ENCODE peak calls at places on chromosomes 6 and 20, in nine cellular contexts. X, G, W, P, F, S, N, Y and T are unnamed samples. For H3K4me1, the result is how much of the 10 kb centered on the place peaks cover.

GRCh38 chr6:16725145-16725864 is 36.0 kb downstream of the ATXN1 start:
- DNase-seq in X (no peak), G (no peak), W (no peak), P (peak), F (no peak), S (no peak), N (no peak), Y (peak), T (no peak)

GRCh38 chr20:21106171-21106694 is at the start of gene LINC00237:
- DNase-seq in X (peak), G (no peak), W (no peak), P (no peak), F (no peak), S (no peak), N (no peak), Y (no peak), T (no peak)

GRCh38 chr6:118903134-118903533 is 9.2 kb downstream of the ASF1A start:
- DNase-seq in X (no peak), G (no peak), W (no peak), P (no peak), F (no peak), S (no peak), N (no peak), Y (no peak), T (peak)

GRCh38 chr20:23311932-23312331 is 38.7 kb upstream of the NXT1 start:
- DNase-seq in X (no peak), G (no peak), W (no peak), P (no peak), F (no peak), S (no peak), N (no peak), Y (no peak), T (no peak)

GRCh38 chr20:33875534-33876026 is 64.4 kb downstream of the CHMP4B start:
- DNase-seq in X (no peak), G (no peak), W (no peak), P (no peak), F (no peak), S (no peak), N (no peak), Y (no peak), T (no peak)

GRCh38 chr6:38287487-38287886 is 352.2 kb downstream of the BTBD9 start:
- DNase-seq in X (no peak), G (no peak), W (no peak), P (no peak), F (no peak), S (no peak), N (no peak), Y (no peak), T (no peak)

GRCh38 chr6:20348091-20348490 is 53.6 kb upstream of the E2F3 start:
- DNase-seq in X (no peak), G (no peak), W (no peak), P (no peak), F (no peak), S (no peak), N (no peak), Y (no peak), T (no peak)

GRCh38 chr6:53466257-53466656 is 78.6 kb downstream of the GCLC start:
- DNase-seq in X (no peak), G (peak), W (no peak), P (peak), F (no peak), S (no peak), N (no peak), Y (no peak), T (no peak)

GRCh38 chr6:1346101-1346500 is 34.2 kb downstream of the FOXQ1 start:
- DNase-seq in X (no peak), G (no peak), W (no peak), P (peak), F (no peak), S (no peak), N (no peak), Y (no peak), T (no peak)

GRCh38 chr6:101776919-101777350 is 383.4 kb downstream of the GRIK2 start:
- DNase-seq in X (no peak), G (no peak), W (no peak), P (no peak), F (no peak), S (no peak), N (no peak), Y (no peak), T (no peak)

GRCh38 chr6:107532707-107533106 is 42.8 kb downstream of the SOBP start:
- DNase-seq in X (no peak), G (no peak), W (peak), P (no peak), F (no peak), S (no peak), N (no peak), Y (no peak), T (no peak)

GRCh38 chr6:124669713-124670480 is 292.3 kb upstream of the RNF217 start:
- DNase-seq in X (no peak), G (no peak), W (no peak), P (no peak), F (no peak), S (no peak), N (no peak), Y (no peak), T (no peak)

GRCh38 chr20:38729767-38730166 is 5.5 kb downstream of the SLC32A1 start:
- DNase-seq in X (peak), G (no peak), W (no peak), P (no peak), F (no peak), S (no peak), N (no peak), Y (no peak), T (no peak)

GRCh38 chr6:129317931-129318820 is 391.8 kb downstream of the ARHGAP18 start:
- DNase-seq in X (peak), G (peak), W (no peak), P (peak), F (no peak), S (no peak), N (no peak), Y (no peak), T (peak)

GRCh38 chr6:102075539-102075938 is 682.0 kb downstream of the GRIK2 start:
- DNase-seq in X (no peak), G (no peak), W (no peak), P (peak), F (no peak), S (no peak), N (no peak), Y (no peak), T (no peak)

GRCh38 chr6:112013051-112013450 is 40.9 kb upstream of the CCN6 start:
- DNase-seq in X (no peak), G (no peak), W (no peak), P (peak), F (no peak), S (no peak), N (no peak), Y (no peak), T (no peak)

GRCh38 chr6:10465633-10466499 is 51.0 kb upstream of the TFAP2A start:
- DNase-seq in X (peak), G (peak), W (no peak), P (peak), F (peak), S (peak), N (no peak), Y (no peak), T (peak)

GRCh38 chr6:37442416-37443218 is 9.6 kb downstream of the CMTR1 start:
- DNase-seq in X (no peak), G (no peak), W (no peak), P (no peak), F (no peak), S (no peak), N (no peak), Y (no peak), T (no peak)

GRCh38 chr20:2698186-2698817 is 5.7 kb downstream of the EBF4 start:
- DNase-seq in X (no peak), G (no peak), W (no peak), P (no peak), F (no peak), S (no peak), N (peak), Y (no peak), T (no peak)

GRCh38 chr20:47231382-47232042 is 125.0 kb downstream of the ZMYND8 start:
- DNase-seq in X (no peak), G (no peak), W (no peak), P (peak), F (no peak), S (no peak), N (no peak), Y (no peak), T (no peak)

GRCh38 chr6:150079604-150080003 is 10.7 kb upstream of the ULBP3 start:
- DNase-seq in X (peak), G (no peak), W (no peak), P (no peak), F (no peak), S (no peak), N (peak), Y (no peak), T (no peak)

GRCh38 chr6:38387994-38388393 is 251.7 kb downstream of the BTBD9 start:
- DNase-seq in X (no peak), G (no peak), W (no peak), P (peak), F (no peak), S (no peak), N (no peak), Y (no peak), T (no peak)

GRCh38 chr6:128757961-128758360 is 125.0 kb upstream of the LAMA2 start:
- DNase-seq in X (no peak), G (no peak), W (no peak), P (no peak), F (no peak), S (no peak), N (no peak), Y (no peak), T (no peak)

GRCh38 chr6:45382391-45382790 is 4.7 kb upstream of the SUPT3H start:
- DNase-seq in X (no peak), G (no peak), W (no peak), P (no peak), F (no peak), S (no peak), N (no peak), Y (no peak), T (no peak)
- H3K27ac ChIP-seq in X (no peak), G (no peak), W (no peak), P (no peak), F (no peak), S (no peak), N (no peak), Y (no peak), T (no peak)

GRCh38 chr6:42783177-42783875 is 1.5 kb downstream of the BICRAL start:
- DNase-seq in X (peak), G (peak), W (peak), P (peak), F (peak), S (peak), N (peak), Y (no peak), T (peak)
- H3K4me1 ChIP-seq in X (under half), G (under half), W (under half), P (under half), F (under half), S (under half), N (under half), Y (under half), T (under half)

GRCh38 chr20:63557481-63557891 is 3.5 kb downstream of the FNDC11 start:
- DNase-seq in X (no peak), G (no peak), W (no peak), P (no peak), F (no peak), S (no peak), N (no peak), Y (no peak), T (no peak)
- H3K27ac ChIP-seq in X (no peak), G (no peak), W (no peak), P (no peak), F (no peak), S (no peak), N (no peak), Y (no peak), T (no peak)

DNA sequence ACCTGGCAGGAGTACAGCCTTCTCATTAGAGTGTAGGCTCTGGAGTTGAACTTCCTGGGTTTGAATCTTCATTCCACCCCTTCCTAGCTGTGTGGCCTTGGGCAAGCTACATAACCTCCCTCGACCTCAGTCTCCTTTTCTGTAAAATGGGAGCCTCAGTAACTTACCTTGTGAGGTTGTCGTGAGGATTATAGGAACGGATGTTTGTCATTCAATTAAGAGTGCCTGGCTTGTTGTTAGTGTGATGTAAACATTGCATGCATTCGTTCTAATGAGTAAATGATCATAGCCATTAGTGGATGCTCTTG is 45.2 kb downstream of the TOX2 start:
- DNase-seq in X (no peak), G (no peak), W (no peak), P (no peak), F (no peak), S (no peak), N (no peak), Y (no peak), T (no peak)
- H3K4me1 ChIP-seq in X (under half), G (under half), W (under half), P (under half), F (under half), S (under half), N (half or more), Y (half or more), T (under half)

GRCh38 chr20:53001502-53002301 is 29.5 kb downstream of the TSHZ2 start:
- DNase-seq in X (no peak), G (no peak), W (no peak), P (peak), F (no peak), S (no peak), N (no peak), Y (no peak), T (no peak)

GRCh38 chr20:52999040-52999439 is 26.9 kb downstream of the TSHZ2 start:
- DNase-seq in X (no peak), G (no peak), W (no peak), P (no peak), F (no peak), S (no peak), N (no peak), Y (no peak), T (no peak)

GRCh38 chr20:53003420-53003819 is 31.3 kb downstream of the TSHZ2 start:
- DNase-seq in X (no peak), G (no peak), W (no peak), P (no peak), F (no peak), S (no peak), N (no peak), Y (no peak), T (no peak)

GRCh38 chr20:53002786-53003185 is 30.6 kb downstream of the TSHZ2 start:
- DNase-seq in X (no peak), G (no peak), W (no peak), P (no peak), F (no peak), S (no peak), N (no peak), Y (no peak), T (no peak)

DNA sequence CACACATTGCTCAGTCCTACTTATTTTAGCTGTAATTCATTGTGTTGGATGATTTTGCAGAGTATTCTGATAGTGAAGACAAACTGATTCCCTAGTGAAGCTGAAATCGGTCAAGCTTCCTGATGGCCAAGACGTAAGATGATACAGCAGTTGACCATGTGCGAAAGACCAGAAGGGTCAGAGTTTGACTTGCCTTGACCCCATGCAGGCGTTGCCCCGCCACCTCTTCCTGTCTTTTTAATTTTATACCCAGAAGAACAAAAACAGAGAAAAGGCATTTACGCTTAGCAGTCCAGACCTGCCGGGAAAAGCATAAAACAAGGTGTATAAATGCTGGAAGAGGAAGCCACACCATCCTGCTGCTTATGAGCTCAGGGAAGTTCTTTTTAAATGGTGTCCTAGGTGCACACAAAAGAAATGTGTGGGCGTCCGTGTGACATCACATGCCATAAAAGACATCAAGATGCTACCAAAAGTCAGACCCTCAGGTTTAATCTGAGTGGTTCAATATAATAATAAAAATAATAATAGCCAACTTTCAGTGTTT is 32.2 kb downstream of the TSHZ2 start:
- DNase-seq in X (no peak), G (no peak), W (no peak), P (no peak), F (no peak), S (no peak), N (no peak), Y (no peak), T (no peak)
- H3K27ac ChIP-seq in X (no peak), G (no peak), W (no peak), P (no peak), F (no peak), S (no peak), N (no peak), Y (no peak), T (no peak)

GRCh38 chr20:48767269-48767960 is 60.4 kb downstream of the PREX1 start:
- DNase-seq in X (no peak), G (no peak), W (no peak), P (no peak), F (no peak), S (no peak), N (no peak), Y (no peak), T (no peak)

GRCh38 chr20:48769111-48769879 is 58.5 kb downstream of the PREX1 start:
- DNase-seq in X (peak), G (no peak), W (no peak), P (no peak), F (no peak), S (no peak), N (peak), Y (no peak), T (no peak)

GRCh38 chr20:48765359-48765758 is 62.4 kb downstream of the PREX1 start:
- DNase-seq in X (no peak), G (no peak), W (no peak), P (no peak), F (no peak), S (no peak), N (no peak), Y (no peak), T (no peak)

GRCh38 chr20:48763183-48764030 is 64.4 kb downstream of the PREX1 start:
- DNase-seq in X (peak), G (no peak), W (peak), P (no peak), F (no peak), S (no peak), N (no peak), Y (no peak), T (no peak)

DNA sequence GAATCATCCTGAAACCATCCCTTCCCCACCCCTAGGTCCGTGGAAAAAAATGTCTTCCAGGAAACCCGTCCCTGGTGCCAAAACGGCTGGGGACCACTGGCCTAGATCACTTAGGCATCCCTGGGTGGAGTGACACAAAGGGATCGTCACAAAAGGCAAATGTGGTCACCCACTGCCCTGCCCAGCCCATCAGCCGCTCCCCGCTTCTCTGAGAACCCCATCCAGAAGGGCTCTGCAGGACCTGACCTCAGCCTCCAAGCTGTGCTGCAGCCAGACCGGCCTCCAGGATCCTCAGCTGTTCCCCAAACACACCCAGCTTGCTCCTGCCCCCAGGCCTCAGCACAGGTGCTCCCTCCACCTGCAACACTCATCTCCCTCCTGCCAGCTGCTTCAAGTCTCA is 61.6 kb downstream of the PREX1 start:
- DNase-seq in X (no peak), G (no peak), W (no peak), P (no peak), F (no peak), S (no peak), N (no peak), Y (no peak), T (no peak)
- H3K4me1 ChIP-seq in X (under half), G (under half), W (under half), P (under half), F (under half), S (under half), N (half or more), Y (under half), T (under half)